ENCODE peak calls at places on chromosome 4, in six cellular contexts. H is endodermal cell, Q is colonic mucosa, M is Caco-2, V is hepatocyte, S is Peyer's patch. E is an unnamed sample.

GRCh38 chr4:87117051-87117729 is 103.2 kb downstream of the KLHL8 start:
- DNase-seq in S (no peak), M (peak), Q (no peak), H (no peak), V (no peak), E (no peak)

GRCh38 chr4:96356591-96357360 is 516.9 kb downstream of the PDHA2 start:
- DNase-seq in M (no peak), V (no peak), Q (no peak), S (no peak), H (no peak), E (no peak)

GRCh38 chr4:158042591-158043030 is 130.2 kb downstream of the GASK1B start:
- DNase-seq in S (no peak), M (no peak), H (no peak), Q (no peak), V (no peak), E (no peak)

GRCh38 chr4:6121276-6121850 is 79.0 kb downstream of the JAKMIP1 start:
- DNase-seq in M (no peak), S (no peak), V (no peak), Q (no peak), H (no peak), E (no peak)

GRCh38 chr4:184282251-184282713 is 64.6 kb upstream of the ENPP6 start:
- DNase-seq in M (no peak), S (peak), H (peak), V (peak), Q (peak), E (no peak)

GRCh38 chr4:7871356-7871755 is 68.3 kb downstream of the AFAP1 start:
- DNase-seq in V (no peak), H (no peak), Q (no peak), S (no peak), M (no peak), E (no peak)

GRCh38 chr4:109472343-109472761 is 38.7 kb downstream of the SEC24B start:
- DNase-seq in Q (no peak), S (no peak), M (no peak), H (no peak), V (no peak), E (no peak)

GRCh38 chr4:78876568-78877320 is 62.5 kb downstream of the PAQR3 start:
- DNase-seq in S (no peak), Q (no peak), V (no peak), H (no peak), M (no peak), E (no peak)

DNA sequence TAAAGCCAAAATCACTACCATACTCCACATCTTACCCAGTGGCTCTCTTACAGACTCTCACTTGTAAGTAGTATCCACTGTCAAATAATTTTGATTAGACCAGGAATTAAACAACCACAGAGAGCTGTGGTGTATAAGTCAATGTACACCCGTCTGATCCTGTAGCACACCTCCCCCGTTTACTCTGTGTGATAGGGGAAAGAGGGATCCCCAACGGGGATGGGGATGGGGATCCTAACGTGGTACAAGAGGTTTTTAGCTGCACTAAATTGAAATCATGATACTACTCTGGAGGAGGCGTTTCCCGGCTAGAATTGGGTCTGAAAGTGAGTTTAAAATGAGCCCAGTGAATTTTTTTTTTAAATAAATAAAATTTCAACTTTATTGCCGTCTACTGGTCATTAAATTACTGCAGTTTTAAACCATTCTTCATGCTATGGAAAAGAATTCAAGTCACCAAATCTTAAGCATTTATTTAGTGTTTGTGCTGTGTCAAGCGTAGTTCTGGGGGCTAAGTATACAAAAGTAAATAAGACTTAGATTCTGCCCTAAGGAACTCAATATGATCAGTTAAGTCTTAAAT is 76.6 kb downstream of the INTS12 start:
- DNase-seq in Q (no peak), M (no peak), S (no peak), V (no peak), H (no peak), E (no peak)
- TF ChIP-seq CTCF in Q (no peak), M (no peak), S (no peak), V (no peak), H (no peak), E (no peak)

DNA sequence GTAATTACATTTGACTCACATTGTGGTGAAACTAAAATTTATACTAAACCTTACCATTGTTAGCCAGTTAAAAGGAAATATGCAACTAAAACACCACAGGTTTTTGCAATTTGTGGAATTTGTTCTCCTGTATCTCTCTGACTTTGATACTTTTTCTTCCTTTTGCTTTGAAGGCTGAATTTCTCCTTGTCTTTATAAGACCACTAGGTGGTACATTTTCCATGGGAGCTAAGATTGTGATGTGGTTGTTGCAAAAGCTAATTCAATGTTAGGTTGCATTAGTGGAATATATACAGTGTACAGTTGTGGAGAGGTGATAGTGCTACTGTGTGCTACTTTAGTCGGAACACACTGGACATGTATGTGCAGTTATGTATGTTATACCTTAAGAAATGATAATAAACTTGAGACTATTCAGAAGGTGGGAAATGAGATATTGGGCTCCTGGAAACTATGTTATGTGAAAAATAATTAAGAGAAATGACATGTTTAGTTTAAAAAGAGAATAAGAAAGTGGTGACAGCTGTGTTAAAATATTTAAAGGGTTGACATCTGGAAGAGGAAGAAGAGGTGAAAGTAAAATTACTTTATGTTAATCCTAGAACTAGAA is 70.3 kb downstream of the ARL9 start:
- DNase-seq in V (peak), Q (no peak), S (no peak), M (no peak), H (no peak), E (no peak)
- TF ChIP-seq CTCF in V (peak), Q (peak), S (peak), M (peak), H (peak), E (no peak)

DNA sequence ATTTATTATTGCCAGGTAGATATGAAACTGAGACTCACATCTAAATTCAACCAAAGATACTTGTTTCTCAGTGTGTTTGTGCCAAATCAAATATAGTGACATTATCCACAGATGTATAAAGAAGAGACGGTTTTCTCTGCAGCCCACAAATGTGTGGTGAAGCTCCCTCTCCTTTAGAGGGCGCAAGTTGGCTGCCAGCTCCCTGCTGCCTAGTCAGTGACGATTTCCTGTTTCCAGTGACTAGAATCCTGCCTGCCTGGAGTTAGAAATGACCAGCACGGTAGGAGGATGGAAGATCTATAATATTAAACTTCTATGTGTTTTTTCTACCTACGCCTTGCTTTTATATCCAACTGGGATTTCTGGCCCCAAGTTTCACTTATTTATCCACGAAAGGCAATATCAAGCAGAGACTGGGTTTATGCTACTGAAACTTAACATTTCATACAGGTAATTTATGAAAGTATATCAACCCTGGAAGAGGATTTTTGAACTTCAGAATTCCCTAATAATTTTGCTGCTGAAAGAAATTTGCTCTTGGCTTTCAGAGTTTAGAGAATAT is 1793.7 kb upstream of the TENM3 start:
- DNase-seq in V (peak), M (peak), Q (no peak), H (peak), S (no peak), E (no peak)
- TF ChIP-seq CTCF in V (peak), M (peak), Q (no peak), H (peak), S (peak), E (peak)

GRCh38 chr4:153781717-153782416 is 7.0 kb downstream of the SFRP2 start:
- DNase-seq in M (no peak), Q (no peak), V (no peak), S (no peak), H (peak), E (no peak)
- TF ChIP-seq CTCF in M (no peak), Q (no peak), V (no peak), S (no peak), H (peak), E (no peak)

GRCh38 chr4:10611673-10612072 is 72.9 kb downstream of the CLNK start:
- DNase-seq in Q (no peak), V (peak), H (peak), S (no peak), M (peak), E (no peak)
- TF ChIP-seq CTCF in Q (no peak), V (no peak), H (no peak), S (no peak), M (no peak), E (no peak)

DNA sequence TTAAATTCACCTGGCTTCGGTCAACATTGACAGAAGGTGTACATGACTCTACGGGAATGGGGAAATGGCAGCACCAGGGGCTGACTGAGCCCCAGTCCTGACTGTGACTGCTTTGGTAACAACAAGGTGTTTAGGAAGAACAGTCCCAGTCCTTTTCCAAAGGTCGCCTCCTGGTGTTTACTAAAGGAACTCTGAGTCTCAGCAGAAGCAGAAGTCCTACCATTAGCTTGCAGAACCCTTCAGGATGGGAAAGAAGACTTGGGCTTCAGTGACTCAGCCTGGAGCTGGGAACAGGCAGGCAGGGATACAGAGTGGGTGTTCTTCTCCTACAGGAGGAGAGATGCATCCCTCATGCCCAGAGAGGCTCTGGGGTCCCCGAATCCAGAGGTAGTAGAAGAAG is 103.3 kb downstream of the MGST2 start:
- DNase-seq in Q (no peak), V (peak), H (peak), S (no peak), M (no peak), E (no peak)
- TF ChIP-seq CTCF in Q (no peak), V (peak), H (peak), S (no peak), M (peak), E (peak)

E was measured in GM12864.